ENCODE peak calls at places on chromosome 1, in four cellular contexts. N is hypothalamus, R is natural killer cell, Y is activated T-cell treated with anti-CD3 and anti-CD28 coated beads for 24 hours. P is an unnamed sample.

GRCh38 chr1:100538935-100539835 is 1.2 kb downstream of the GPR88 start:
- DNase-seq in N (peak; percentile 6), R (peak; percentile 19), Y (no peak), P (no peak)

GRCh38 chr1:40045766-40046165 is 5.2 kb downstream of the CAP1 start:
- DNase-seq in N (no peak), R (no peak), Y (no peak), P (no peak)

GRCh38 chr1:41698916-41699860 is 214.7 kb upstream of the EDN2 start:
- DNase-seq in N (no peak), R (no peak), Y (no peak), P (no peak)

GRCh38 chr1:184194251-184194650 is 142.7 kb downstream of the TSEN15 start:
- DNase-seq in N (no peak), R (no peak), Y (no peak), P (no peak)

GRCh38 chr1:23168462-23169218 is at the start of gene LUZP1:
- DNase-seq in N (peak; percentile 51), R (peak; percentile 87), Y (peak; percentile 77), P (peak; percentile 66)

GRCh38 chr1:10724948-10725852 is 71.2 kb downstream of the CASZ1 start:
- DNase-seq in N (no peak), R (no peak), Y (no peak), P (no peak)

GRCh38 chr1:102919659-102920058 is 188.7 kb downstream of the COL11A1 start:
- DNase-seq in N (no peak), R (no peak), Y (no peak), P (no peak)

GRCh38 chr1:212853658-212854057 is 4.4 kb upstream of the FLVCR1 start:
- DNase-seq in N (no peak), R (no peak), Y (no peak), P (no peak)

GRCh38 chr1:165442653-165443052 is 2.3 kb downstream of the RXRG start:
- DNase-seq in N (no peak), R (no peak), Y (no peak), P (no peak)

GRCh38 chr1:89298461-89298860 is 25.8 kb upstream of the GBP5 start:
- DNase-seq in N (no peak), R (no peak), Y (no peak), P (no peak)